ENCODE peak calls at places on chromosomes 7 and 10, in ten cellular contexts. A is sigmoid colon, B is HepG2, L is ovary, W is SK-N-SH, M is tibial nerve, S is suprapubic skin, K is GM12878, N is transverse colon, C is H1. U is an unnamed sample. For H3K36me3, the result is how much of the 10 kb centered on the place peaks cover.

GRCh38 chr7:82263880-82264751 is 179.5 kb downstream of the CACNA2D1 start:
- DNase-seq in A (no peak), B (no peak), L (no peak), W (peak), M (no peak), S (no peak), K (no peak), N (no peak), C (no peak), U (no peak)

GRCh38 chr10:68560201-68560915 is at the start of gene TET1:
- DNase-seq in A (peak), B (peak), L (peak), W (peak), M (peak), S (peak), K (no peak), N (peak), C (peak), U (peak)

GRCh38 chr7:44489955-44490350 is 505 bp downstream of the NUDCD3 start:
- DNase-seq in A (no peak), B (no peak), L (no peak), W (no peak), M (no peak), S (no peak), K (no peak), N (peak), C (no peak), U (peak)

GRCh38 chr7:129041929-129042200 is 13.0 kb downstream of the TNPO3 start:
- DNase-seq in A (no peak), B (no peak), L (no peak), W (no peak), M (no peak), S (no peak), K (no peak), N (no peak), C (no peak), U (no peak)

GRCh38 chr7:138429577-138430250 is 30.3 kb upstream of the TRIM24 start:
- DNase-seq in A (no peak), B (no peak), L (no peak), W (no peak), M (no peak), S (no peak), K (no peak), N (no peak), C (no peak), U (no peak)

GRCh38 chr7:80676404-80676803 is 38.0 kb downstream of the CD36 start:
- DNase-seq in A (no peak), B (no peak), L (no peak), W (no peak), M (no peak), S (no peak), K (no peak), N (no peak), C (no peak), U (no peak)

GRCh38 chr10:71933651-71934050 is 30.5 kb upstream of the CHST3 start:
- DNase-seq in A (no peak), B (no peak), L (no peak), W (no peak), M (no peak), S (no peak), K (no peak), N (no peak), C (no peak), U (no peak)

GRCh38 chr10:11551915-11552602 is 59.4 kb downstream of the USP6NL start:
- DNase-seq in A (no peak), B (peak), L (no peak), W (no peak), M (no peak), S (no peak), K (no peak), N (no peak), C (no peak), U (no peak)

GRCh38 chr7:28570113-28570969 is 158.0 kb downstream of the CREB5 start:
- DNase-seq in A (no peak), B (no peak), L (no peak), W (no peak), M (no peak), S (no peak), K (no peak), N (no peak), C (no peak), U (peak)

GRCh38 chr7:83469076-83469475 is 179.9 kb downstream of the SEMA3E start:
- DNase-seq in A (no peak), B (no peak), L (no peak), W (no peak), M (no peak), S (no peak), K (no peak), N (no peak), C (no peak), U (no peak)

GRCh38 chr10:47410862-47411261 is 26.8 kb upstream of the ZNF488 start:
- DNase-seq in A (no peak), B (no peak), L (no peak), W (no peak), M (no peak), S (no peak), K (no peak), N (no peak), C (no peak), U (no peak)

GRCh38 chr7:4067874-4068273 is 614.2 kb upstream of the FOXK1 start:
- DNase-seq in A (no peak), B (no peak), L (no peak), W (no peak), M (no peak), S (no peak), K (no peak), N (no peak), C (peak), U (no peak)

GRCh38 chr10:14623931-14624330 is 150.8 kb downstream of the FAM107B start:
- DNase-seq in A (no peak), B (no peak), L (no peak), W (no peak), M (no peak), S (no peak), K (no peak), N (no peak), C (no peak), U (no peak)

GRCh38 chr10:127047878-127048238 is 142.6 kb downstream of the DOCK1 start:
- DNase-seq in A (no peak), B (no peak), L (no peak), W (no peak), M (no peak), S (no peak), K (no peak), N (no peak), C (no peak), U (no peak)

GRCh38 chr7:26091933-26092332 is 60.1 kb upstream of the NFE2L3 start:
- DNase-seq in A (no peak), B (no peak), L (no peak), W (peak), M (no peak), S (no peak), K (no peak), N (no peak), C (no peak), U (no peak)

GRCh38 chr10:116787893-116788665 is 45.7 kb upstream of the HSPA12A start:
- DNase-seq in A (peak), B (peak), L (peak), W (peak), M (peak), S (peak), K (no peak), N (peak), C (peak), U (peak)

GRCh38 chr10:100654835-100655759 is 90.3 kb upstream of the PAX2 start:
- DNase-seq in A (no peak), B (no peak), L (no peak), W (peak), M (no peak), S (no peak), K (no peak), N (no peak), C (peak), U (no peak)

GRCh38 chr7:36987363-36987724 is 263.1 kb upstream of the AOAH start:
- DNase-seq in A (no peak), B (no peak), L (no peak), W (no peak), M (no peak), S (no peak), K (no peak), N (no peak), C (no peak), U (no peak)

GRCh38 chr7:138980575-138981285 is 459 bp downstream of the KIAA1549 start:
- DNase-seq in A (no peak), B (no peak), L (peak), W (peak), M (no peak), S (no peak), K (no peak), N (no peak), C (peak), U (no peak)

GRCh38 chr7:97015279-97015678 is 9.4 kb downstream of the DLX5 start:
- DNase-seq in A (no peak), B (no peak), L (no peak), W (no peak), M (no peak), S (no peak), K (no peak), N (no peak), C (no peak), U (no peak)

GRCh38 chr10:16853201-16853600 is 36.0 kb upstream of the RSU1 start:
- DNase-seq in A (no peak), B (peak), L (no peak), W (peak), M (no peak), S (no peak), K (no peak), N (no peak), C (no peak), U (no peak)

GRCh38 chr10:66786705-66787104 is 139.1 kb upstream of the LRRTM3 start:
- DNase-seq in A (no peak), B (no peak), L (no peak), W (no peak), M (no peak), S (no peak), K (no peak), N (no peak), C (no peak), U (no peak)

GRCh38 chr7:34488766-34489165 is 169.3 kb upstream of the NPSR1 start:
- DNase-seq in A (no peak), B (no peak), L (no peak), W (no peak), M (no peak), S (no peak), K (no peak), N (no peak), C (no peak), U (no peak)

GRCh38 chr7:41010418-41010817 is 692.5 kb downstream of the INHBA start:
- DNase-seq in A (peak), B (no peak), L (no peak), W (no peak), M (no peak), S (peak), K (no peak), N (no peak), C (no peak), U (peak)

GRCh38 chr7:1274121-1274875 is 41.6 kb downstream of the UNCX start:
- DNase-seq in A (no peak), B (no peak), L (no peak), W (no peak), M (no peak), S (no peak), K (no peak), N (no peak), C (no peak), U (no peak)

GRCh38 chr7:18906901-18907300 is 210.5 kb downstream of the TWIST1 start:
- DNase-seq in A (no peak), B (no peak), L (no peak), W (no peak), M (no peak), S (no peak), K (no peak), N (no peak), C (no peak), U (no peak)

GRCh38 chr10:588246-589165 is 101.0 kb downstream of the DIP2C start:
- DNase-seq in A (no peak), B (no peak), L (no peak), W (no peak), M (no peak), S (no peak), K (no peak), N (no peak), C (no peak), U (no peak)

GRCh38 chr10:129766611-129767550 is 197.2 kb downstream of the EBF3 start:
- DNase-seq in A (peak), B (no peak), L (no peak), W (no peak), M (no peak), S (peak), K (no peak), N (peak), C (peak), U (peak)

GRCh38 chr7:123484199-123484598 is 50.2 kb downstream of the IQUB start:
- DNase-seq in A (no peak), B (no peak), L (no peak), W (no peak), M (no peak), S (no peak), K (no peak), N (no peak), C (no peak), U (no peak)

GRCh38 chr7:46479680-46480079 is 558.6 kb upstream of the IGFBP3 start:
- DNase-seq in A (no peak), B (no peak), L (no peak), W (no peak), M (no peak), S (no peak), K (no peak), N (no peak), C (no peak), U (no peak)

DNA sequence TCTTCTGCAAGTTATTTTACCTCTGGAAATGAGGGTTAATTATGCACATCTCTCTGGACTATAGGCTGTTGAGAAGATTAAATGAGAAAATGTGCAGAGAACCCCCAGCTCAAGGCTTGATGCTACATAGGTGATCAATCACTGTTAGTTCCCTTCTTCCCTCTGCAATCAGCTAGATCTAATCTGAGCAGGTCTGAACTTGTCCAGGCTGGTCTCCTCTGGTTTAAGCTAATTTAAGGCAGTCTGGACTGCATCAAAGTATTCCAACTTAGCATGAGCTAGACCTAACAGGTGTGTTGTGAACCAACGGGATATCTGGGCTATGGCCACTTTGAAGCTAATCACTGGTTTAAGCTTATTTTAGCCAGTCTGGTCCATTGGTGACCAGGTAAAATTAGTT is 9.0 kb upstream of the LRRC18 start:
- DNase-seq in A (no peak), B (no peak), L (no peak), W (no peak), M (no peak), S (no peak), K (no peak), N (no peak), C (no peak), U (no peak)
- TF ChIP-seq EP300 in A (no peak), B (no peak), L (no peak), W (no peak), M (no peak), S (no peak), K (no peak), N (no peak), C (no peak), U (no peak)

DNA sequence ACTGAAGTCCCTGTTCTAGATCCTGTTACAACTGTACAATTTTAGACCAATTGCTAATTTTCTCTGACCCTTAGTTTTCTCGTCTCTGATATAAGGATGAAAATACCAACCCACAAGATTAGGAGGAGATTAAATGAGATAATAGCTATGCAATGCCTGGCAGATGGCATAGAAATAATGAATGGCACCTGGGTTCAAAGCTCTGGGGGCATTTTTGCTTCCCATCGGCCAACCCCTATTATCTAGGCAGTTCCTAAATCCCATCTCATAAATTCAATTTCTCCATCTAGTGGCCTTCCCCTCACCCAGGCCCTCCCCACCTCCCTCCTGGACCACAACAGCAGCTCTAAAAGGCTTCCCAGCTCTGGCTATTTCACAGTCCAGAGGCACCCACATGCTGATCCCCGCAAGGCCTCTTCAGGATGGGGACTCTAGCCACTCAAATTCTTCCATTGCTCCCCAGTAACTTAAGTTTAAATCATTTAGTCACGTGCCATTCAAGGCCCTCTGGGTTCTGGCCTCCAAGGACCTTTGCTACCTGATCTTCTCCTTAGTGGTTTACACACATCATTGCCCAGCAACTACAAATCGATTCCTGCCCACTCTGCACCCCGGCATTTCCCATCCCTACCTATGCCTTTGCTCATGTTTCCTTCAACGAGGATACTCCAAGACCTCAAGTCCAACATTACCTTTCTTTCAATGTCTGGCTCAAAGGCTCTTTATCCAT is 202.4 kb upstream of the KLF14 start:
- DNase-seq in A (no peak), B (no peak), L (no peak), W (no peak), M (no peak), S (no peak), K (no peak), N (no peak), C (no peak), U (no peak)
- H3K36me3 ChIP-seq in A (under half), B (under half), L (under half), W (under half), M (under half), S (under half), K (under half), N (under half), C (under half), U (under half)

GRCh38 chr7:33192695-33193291 is 63.4 kb downstream of the BBS9 start:
- DNase-seq in A (no peak), B (no peak), L (no peak), W (no peak), M (no peak), S (no peak), K (no peak), N (no peak), C (no peak), U (no peak)

GRCh38 chr7:33190688-33191304 is 61.4 kb downstream of the BBS9 start:
- DNase-seq in A (no peak), B (no peak), L (no peak), W (no peak), M (no peak), S (no peak), K (no peak), N (no peak), C (no peak), U (no peak)

GRCh38 chr7:33195264-33195663 is 65.9 kb downstream of the BBS9 start:
- DNase-seq in A (no peak), B (no peak), L (no peak), W (no peak), M (no peak), S (no peak), K (no peak), N (no peak), C (no peak), U (no peak)

GRCh38 chr7:33193308-33193864 is 64.0 kb downstream of the BBS9 start:
- DNase-seq in A (no peak), B (no peak), L (no peak), W (no peak), M (no peak), S (no peak), K (no peak), N (no peak), C (no peak), U (no peak)

GRCh38 chr7:33191326-33191725 is 62.0 kb downstream of the BBS9 start:
- DNase-seq in A (no peak), B (peak), L (no peak), W (no peak), M (no peak), S (no peak), K (no peak), N (no peak), C (no peak), U (no peak)
- TF ChIP-seq EP300 in A (no peak), B (no peak), L (no peak), W (no peak), M (no peak), S (no peak), K (no peak), N (no peak), C (no peak), U (no peak)

GRCh38 chr10:73790886-73791625 is 5.7 kb downstream of the ZSWIM8 start:
- DNase-seq in A (no peak), B (no peak), L (no peak), W (no peak), M (no peak), S (no peak), K (no peak), N (no peak), C (no peak), U (no peak)

GRCh38 chr10:73786512-73786885 is 1.1 kb downstream of the ZSWIM8 start:
- DNase-seq in A (no peak), B (no peak), L (no peak), W (no peak), M (no peak), S (no peak), K (no peak), N (no peak), C (no peak), U (no peak)

GRCh38 chr10:73789659-73790055 is 4.3 kb downstream of the ZSWIM8 start:
- DNase-seq in A (no peak), B (no peak), L (no peak), W (no peak), M (no peak), S (no peak), K (no peak), N (no peak), C (no peak), U (no peak)

GRCh38 chr10:73791871-73792400 is 6.5 kb downstream of the ZSWIM8 start:
- DNase-seq in A (no peak), B (no peak), L (no peak), W (no peak), M (no peak), S (no peak), K (no peak), N (no peak), C (no peak), U (no peak)

GRCh38 chr10:73788864-73789658 is 3.7 kb downstream of the ZSWIM8 start:
- DNase-seq in A (no peak), B (no peak), L (no peak), W (no peak), M (no peak), S (no peak), K (no peak), N (no peak), C (no peak), U (no peak)
- H3K36me3 ChIP-seq in A (half or more), B (under half), L (under half), W (half or more), M (half or more), S (half or more), K (under half), N (under half), C (under half), U (half or more)

DNA sequence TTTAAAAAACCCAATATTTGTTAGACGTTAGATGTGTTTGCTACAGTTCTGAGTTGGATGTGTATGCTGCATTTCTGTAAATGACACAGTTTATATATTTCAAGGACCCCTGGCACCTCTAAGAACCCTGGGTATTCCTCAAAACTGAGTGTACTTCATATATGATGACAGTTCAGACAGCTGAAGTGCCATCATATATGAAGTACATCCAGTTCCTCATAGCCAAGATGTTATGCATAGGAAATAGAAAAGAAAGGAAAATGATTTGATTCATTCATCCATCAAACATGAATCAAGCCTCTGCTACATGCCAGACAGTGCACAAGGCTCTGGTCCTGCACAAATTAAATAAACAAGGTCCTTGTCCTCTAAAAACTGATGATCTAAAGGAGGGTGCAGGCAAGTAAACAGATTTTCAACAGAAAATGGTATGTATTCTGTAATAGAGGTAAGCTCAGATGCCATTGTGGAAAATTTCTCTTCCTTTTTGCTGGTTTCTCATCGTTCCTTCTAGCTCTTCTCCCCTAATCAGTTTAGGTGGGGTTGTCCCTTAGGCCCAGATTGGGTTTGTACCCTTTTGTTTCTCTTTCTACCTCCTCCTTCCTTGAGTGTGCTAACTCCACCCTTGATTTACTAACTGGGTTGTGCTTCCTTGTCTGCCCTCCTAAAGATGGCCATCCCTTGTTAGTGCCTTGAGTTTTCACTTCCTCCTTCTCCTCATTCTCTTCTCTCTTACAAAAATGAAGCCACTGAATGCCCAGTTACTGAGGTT is 25.3 kb upstream of the SMIM30 start:
- DNase-seq in A (no peak), B (no peak), L (no peak), W (no peak), M (no peak), S (no peak), K (peak), N (no peak), C (no peak), U (no peak)
- TF ChIP-seq EP300 in A (no peak), B (no peak), L (no peak), W (no peak), M (no peak), S (no peak), K (no peak), N (no peak), C (no peak), U (no peak)

GRCh38 chr10:90313548-90314325 is 544.1 kb downstream of the HTR7 start:
- DNase-seq in A (no peak), B (no peak), L (no peak), W (no peak), M (no peak), S (no peak), K (no peak), N (no peak), C (no peak), U (no peak)
- H3K36me3 ChIP-seq in A (under half), B (under half), L (under half), W (under half), M (under half), S (under half), K (under half), N (under half), C (under half), U (under half)